ENCODE peak calls at places on chromosomes 7 and 10, in four cellular contexts. D is neuronal stem cell, V is mesenchymal stem cell, J is H9. A is an unnamed sample.
A peak's percentile ranks its signal among the peaks of the same experiment; 100 is the strongest.

GRCh38 chr7:156046031-156046560 is 233.8 kb upstream of the SHH start:
- DNase-seq in J (no peak), D (no peak), V (no peak), A (no peak)

GRCh38 chr10:102613286-102613685 is 31.0 kb upstream of the TRIM8 start:
- DNase-seq in V (no peak), D (no peak), J (no peak), A (no peak)

GRCh38 chr7:84786073-84786472 is 400.8 kb downstream of the SEMA3D start:
- DNase-seq in V (no peak), J (no peak), D (no peak), A (no peak)

GRCh38 chr7:71283802-71284201 is 151.9 kb downstream of the GALNT17 start:
- DNase-seq in D (no peak), J (no peak), V (no peak), A (no peak)

GRCh38 chr7:66505531-66506451 is 122.9 kb upstream of the KCTD7 start:
- DNase-seq in D (no peak), V (no peak), J (no peak), A (no peak)

GRCh38 chr7:34727464-34727995 is 69.5 kb downstream of the NPSR1 start:
- DNase-seq in V (no peak), D (no peak), J (no peak), A (no peak)

GRCh38 chr10:108427081-108427480 is 1262.6 kb upstream of the SORCS1 start:
- DNase-seq in J (no peak), D (no peak), V (peak; percentile 11), A (no peak)

GRCh38 chr10:17387861-17388503 is 66.4 kb downstream of the ST8SIA6 start:
- DNase-seq in J (no peak), V (no peak), D (no peak), A (no peak)

GRCh38 chr7:93399642-93400041 is 167.5 kb downstream of the VPS50 start:
- DNase-seq in J (no peak), V (no peak), D (no peak), A (no peak)

GRCh38 chr10:33899578-33900531 is 565.4 kb upstream of the NRP1 start:
- DNase-seq in V (no peak), D (no peak), J (no peak), A (peak; percentile 40)

GRCh38 chr10:19480296-19480695 is 335.9 kb upstream of the PLXDC2 start:
- DNase-seq in J (no peak), V (no peak), D (no peak), A (peak; percentile 6)

GRCh38 chr7:66883716-66884115 is 37.3 kb upstream of the TMEM248 start:
- DNase-seq in V (peak; percentile 32), D (no peak), J (no peak), A (peak; percentile 77)

GRCh38 chr7:73912223-73912622 is 51.3 kb downstream of the TMEM270 start:
- DNase-seq in V (no peak), D (no peak), J (no peak), A (no peak)

GRCh38 chr7:6175642-6176041 is 96.8 kb downstream of the CYTH3 start:
- DNase-seq in J (no peak), D (no peak), V (peak; percentile 59), A (peak; percentile 57)

GRCh38 chr10:122099562-122099961 is 110.6 kb downstream of the TACC2 start:
- DNase-seq in J (no peak), D (no peak), V (no peak), A (no peak)

GRCh38 chr7:33550979-33551378 is 354.4 kb upstream of the BMPER start:
- DNase-seq in V (no peak), D (no peak), J (no peak), A (no peak)
- H3K4ac ChIP-seq in V (no peak overlapping the region), D (no peak overlapping the region), J (no peak overlapping the region), A (no peak overlapping the region)

DNA sequence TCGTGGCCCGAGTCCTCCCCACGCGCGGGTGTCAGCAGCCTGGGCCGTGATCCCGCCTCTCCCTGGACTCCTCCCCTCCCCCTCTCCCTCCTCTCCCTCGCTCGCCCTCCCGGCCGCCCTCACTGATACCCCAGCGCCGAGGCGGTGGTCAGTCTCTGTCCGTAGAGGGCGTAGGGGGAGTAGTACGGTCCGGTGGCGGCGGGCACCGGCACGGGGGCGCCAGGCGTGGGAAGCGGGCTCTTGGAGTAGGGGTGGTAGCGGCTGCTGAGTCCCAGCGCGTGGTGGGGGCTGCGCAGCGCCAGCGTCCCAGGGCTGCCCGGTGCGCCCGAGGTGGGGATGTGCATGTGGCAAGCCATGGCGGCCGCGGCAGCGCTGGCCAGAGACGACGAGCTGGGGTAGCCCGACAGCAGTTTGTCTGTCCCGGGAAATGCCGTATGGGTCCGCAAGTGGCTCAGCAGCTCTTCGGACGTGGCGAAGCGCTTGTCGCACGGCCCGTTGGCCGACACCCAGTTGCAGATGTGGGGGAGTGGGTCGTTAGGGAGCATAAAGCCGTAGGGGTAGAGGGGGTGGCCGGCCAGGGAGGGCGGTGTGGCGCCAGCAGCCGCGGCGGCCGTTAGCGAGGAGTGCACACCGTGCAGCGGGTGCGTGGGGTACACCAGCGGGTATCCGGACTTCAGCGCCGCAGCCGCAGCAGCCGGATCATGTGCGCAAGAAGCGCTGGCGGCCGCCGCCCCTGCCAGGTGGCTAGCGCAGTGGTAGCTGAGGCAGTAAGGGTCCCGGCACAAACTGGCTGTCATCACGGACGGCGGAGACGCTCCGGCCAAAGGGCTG is 2.7 kb downstream of the ZNF503 start:
- DNase-seq in D (peak; percentile 47), V (peak; percentile 55), J (peak; percentile 67), A (no peak)
- H3K79me1 ChIP-seq in D (peaks cover 20% of the 10 kb centered on the region), V (peaks cover 6% of the 10 kb centered on the region), J (no peaks in the 10 kb centered on the region), A (peaks cover 3% of the 10 kb centered on the region)

DNA sequence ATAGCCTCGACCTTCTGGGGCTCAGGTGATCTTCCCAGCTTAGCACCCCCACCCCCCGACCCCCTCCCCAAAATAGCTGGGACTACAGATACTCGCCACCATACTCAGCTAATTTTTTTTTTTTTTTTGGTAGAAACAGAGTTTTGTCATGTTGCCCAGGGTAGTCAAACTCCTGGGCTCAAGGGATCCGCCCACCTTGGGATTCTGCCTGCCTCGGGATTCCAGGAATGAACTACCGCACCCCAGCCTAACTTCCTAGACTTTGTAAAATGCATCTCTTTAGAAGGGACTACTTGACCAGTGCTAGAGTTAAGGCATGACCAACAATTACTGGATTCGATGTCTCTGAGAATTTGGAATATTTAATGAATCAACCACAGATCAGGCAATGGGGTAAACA is 85.9 kb downstream of the MDFIC start:
- DNase-seq in J (no peak), D (no peak), V (no peak), A (no peak)
- H3K4ac ChIP-seq in J (no peak overlapping the region), D (no peak overlapping the region), V (no peak overlapping the region), A (no peak overlapping the region)

GRCh38 chr7:2761131-2761624 is 73.2 kb downstream of the AMZ1 start:
- DNase-seq in J (no peak), D (no peak), V (no peak), A (no peak)
- H3K79me1 ChIP-seq in J (peaks cover 5% of the 10 kb centered on the region), D (peaks cover 6% of the 10 kb centered on the region), V (peaks cover 37% of the 10 kb centered on the region), A (peaks cover 71% of the 10 kb centered on the region)

A was measured in IMR-90.